ENCODE peak calls at places on chromosomes 1 and 21, in ten cellular contexts. One of them, this sample, is unnamed.

GRCh38 chr1:10630661-10631120 is 155.9 kb downstream of the PEX14 start:
- DNase-seq in AG09309: no peak
- DNase-seq in H9: no peak
- DNase-seq in left lung: no peak
- DNase-seq in MM.1S: no peak
- DNase-seq in progenitor cell of endocrine pancreas: no peak
- DNase-seq in neural progenitor cell: no peak
- DNase-seq in dorsolateral prefrontal cortex: no peak
- DNase-seq in thoracic aorta: no peak
- DNase-seq in spleen: peak; percentile 49
- DNase-seq in this sample: no peak

GRCh38 chr21:41369105-41369914 is 7.5 kb downstream of the MX2 start:
- DNase-seq in AG09309: no peak
- DNase-seq in H9: peak; percentile 80
- DNase-seq in left lung: no peak
- DNase-seq in MM.1S: no peak
- DNase-seq in progenitor cell of endocrine pancreas: no peak
- DNase-seq in neural progenitor cell: peak; percentile 82
- DNase-seq in dorsolateral prefrontal cortex: no peak
- DNase-seq in thoracic aorta: no peak
- DNase-seq in spleen: peak; percentile 89
- DNase-seq in this sample: peak; percentile 51

GRCh38 chr1:9146156-9146555 is 17.3 kb upstream of the GPR157 start:
- DNase-seq in AG09309: no peak
- DNase-seq in H9: no peak
- DNase-seq in left lung: peak; percentile 21
- DNase-seq in MM.1S: no peak
- DNase-seq in progenitor cell of endocrine pancreas: no peak
- DNase-seq in neural progenitor cell: no peak
- DNase-seq in dorsolateral prefrontal cortex: no peak
- DNase-seq in thoracic aorta: no peak
- DNase-seq in spleen: no peak
- DNase-seq in this sample: no peak

GRCh38 chr1:5975133-5975880 is 16.9 kb downstream of the NPHP4 start:
- DNase-seq in AG09309: peak; percentile 17
- DNase-seq in H9: peak; percentile 59
- DNase-seq in left lung: no peak
- DNase-seq in MM.1S: peak; percentile 11
- DNase-seq in progenitor cell of endocrine pancreas: peak; percentile 29
- DNase-seq in neural progenitor cell: peak; percentile 67
- DNase-seq in dorsolateral prefrontal cortex: peak; percentile 74
- DNase-seq in thoracic aorta: no peak
- DNase-seq in spleen: peak; percentile 88
- DNase-seq in this sample: no peak

GRCh38 chr1:236535656-236536293 is 12.0 kb downstream of the LGALS8 start:
- DNase-seq in AG09309: no peak
- DNase-seq in H9: no peak
- DNase-seq in left lung: no peak
- DNase-seq in MM.1S: no peak
- DNase-seq in progenitor cell of endocrine pancreas: no peak
- DNase-seq in neural progenitor cell: no peak
- DNase-seq in dorsolateral prefrontal cortex: no peak
- DNase-seq in thoracic aorta: no peak
- DNase-seq in spleen: no peak
- DNase-seq in this sample: no peak

GRCh38 chr1:226023735-226024134 is 24.6 kb upstream of the SDE2 start:
- DNase-seq in AG09309: no peak
- DNase-seq in H9: no peak
- DNase-seq in left lung: no peak
- DNase-seq in MM.1S: no peak
- DNase-seq in progenitor cell of endocrine pancreas: no peak
- DNase-seq in neural progenitor cell: no peak
- DNase-seq in dorsolateral prefrontal cortex: no peak
- DNase-seq in thoracic aorta: no peak
- DNase-seq in spleen: no peak
- DNase-seq in this sample: no peak

GRCh38 chr1:8607906-8608305 is 209.5 kb downstream of the RERE start:
- DNase-seq in AG09309: no peak
- DNase-seq in H9: no peak
- DNase-seq in left lung: no peak
- DNase-seq in MM.1S: no peak
- DNase-seq in progenitor cell of endocrine pancreas: no peak
- DNase-seq in neural progenitor cell: no peak
- DNase-seq in dorsolateral prefrontal cortex: no peak
- DNase-seq in thoracic aorta: no peak
- DNase-seq in spleen: no peak
- DNase-seq in this sample: no peak

GRCh38 chr1:9872430-9873165 is 37.5 kb downstream of the CTNNBIP1 start:
- DNase-seq in AG09309: no peak
- DNase-seq in H9: no peak
- DNase-seq in left lung: no peak
- DNase-seq in MM.1S: no peak
- DNase-seq in progenitor cell of endocrine pancreas: no peak
- DNase-seq in neural progenitor cell: no peak
- DNase-seq in dorsolateral prefrontal cortex: no peak
- DNase-seq in thoracic aorta: no peak
- DNase-seq in spleen: no peak
- DNase-seq in this sample: no peak

DNA sequence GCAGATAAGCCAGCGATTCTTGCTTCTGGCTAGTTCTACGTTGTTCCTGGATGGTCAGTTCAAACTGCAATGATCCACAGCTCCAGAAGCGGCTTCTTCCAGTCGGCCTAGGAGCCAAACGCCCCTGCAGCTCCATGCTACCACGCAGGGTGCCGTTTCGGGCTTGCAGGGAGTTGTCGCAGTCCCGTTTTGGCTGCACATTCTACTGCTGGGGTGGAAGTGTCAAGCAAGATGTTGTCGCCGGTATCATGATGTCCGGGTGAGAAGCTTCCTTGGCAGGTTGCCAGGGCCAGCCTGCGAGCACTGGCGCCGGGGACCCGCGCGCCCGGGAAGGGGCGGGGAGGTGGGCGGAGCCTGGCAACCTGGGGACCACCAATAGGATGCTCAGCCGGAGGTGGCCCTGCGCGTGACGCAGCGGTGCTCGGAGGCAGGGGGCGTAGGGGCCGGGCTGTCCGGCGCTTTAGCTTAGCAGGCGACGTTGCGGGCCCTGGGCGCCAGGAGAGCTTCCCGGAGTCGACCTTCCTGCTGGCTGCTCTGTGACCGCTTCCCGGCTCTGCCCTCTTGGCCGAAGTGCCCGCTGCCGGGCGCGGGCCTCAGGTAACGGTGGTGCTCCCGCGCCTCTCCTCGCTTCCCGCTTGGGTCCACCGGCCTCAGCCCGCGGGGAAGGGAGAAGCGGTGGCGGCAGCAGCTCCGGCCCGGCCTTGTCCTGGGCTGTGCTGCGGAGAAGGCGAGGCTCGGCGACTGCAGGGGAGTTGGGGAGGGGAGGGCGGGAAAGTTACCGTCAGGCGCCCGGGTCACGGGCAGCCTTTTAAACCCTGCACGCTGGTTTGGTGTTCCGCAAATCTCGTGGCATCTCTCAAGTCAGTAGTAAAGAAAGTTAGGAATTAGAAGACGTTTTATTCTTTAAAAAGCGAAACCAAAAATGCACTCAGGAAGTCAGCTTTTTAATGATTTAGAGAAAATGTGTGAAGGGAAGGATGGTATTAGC is at the start of gene SOAT1:
- DNase-seq in AG09309: peak; percentile 46
- DNase-seq in H9: peak; percentile 97
- DNase-seq in left lung: peak; percentile 96
- DNase-seq in MM.1S: peak; percentile 98
- DNase-seq in progenitor cell of endocrine pancreas: peak; percentile 89
- DNase-seq in neural progenitor cell: peak; percentile 97
- DNase-seq in dorsolateral prefrontal cortex: peak; percentile 94
- DNase-seq in thoracic aorta: peak; percentile 77
- DNase-seq in spleen: peak; percentile 98
- DNase-seq in this sample: peak; percentile 92
- TF ChIP-seq CTCF in AG09309: peak; percentile 20
- TF ChIP-seq CTCF in H9: peak; percentile 28
- TF ChIP-seq CTCF in left lung: no peak
- TF ChIP-seq CTCF in MM.1S: peak; percentile 21
- TF ChIP-seq CTCF in progenitor cell of endocrine pancreas: peak; percentile 31
- TF ChIP-seq CTCF in neural progenitor cell: peak; percentile 29
- TF ChIP-seq CTCF in dorsolateral prefrontal cortex: peak; percentile 59
- TF ChIP-seq CTCF in thoracic aorta: peak; percentile 23
- TF ChIP-seq CTCF in spleen: peak; percentile 47
- TF ChIP-seq CTCF in this sample: no peak

GRCh38 chr1:169929210-169929526 is 35.5 kb upstream of the SCYL3 start:
- DNase-seq in AG09309: no peak
- DNase-seq in H9: no peak
- DNase-seq in left lung: no peak
- DNase-seq in MM.1S: no peak
- DNase-seq in progenitor cell of endocrine pancreas: no peak
- DNase-seq in neural progenitor cell: no peak
- DNase-seq in dorsolateral prefrontal cortex: no peak
- DNase-seq in thoracic aorta: no peak
- DNase-seq in spleen: no peak
- DNase-seq in this sample: no peak
- TF ChIP-seq CTCF in AG09309: no peak
- TF ChIP-seq CTCF in H9: no peak
- TF ChIP-seq CTCF in left lung: no peak
- TF ChIP-seq CTCF in MM.1S: no peak
- TF ChIP-seq CTCF in progenitor cell of endocrine pancreas: no peak
- TF ChIP-seq CTCF in neural progenitor cell: no peak
- TF ChIP-seq CTCF in dorsolateral prefrontal cortex: no peak
- TF ChIP-seq CTCF in thoracic aorta: no peak
- TF ChIP-seq CTCF in spleen: no peak
- TF ChIP-seq CTCF in this sample: no peak

GRCh38 chr1:232981161-232981560 is 30.8 kb downstream of the NTPCR start:
- DNase-seq in AG09309: no peak
- DNase-seq in H9: no peak
- DNase-seq in left lung: no peak
- DNase-seq in MM.1S: no peak
- DNase-seq in progenitor cell of endocrine pancreas: no peak
- DNase-seq in neural progenitor cell: no peak
- DNase-seq in dorsolateral prefrontal cortex: no peak
- DNase-seq in thoracic aorta: no peak
- DNase-seq in spleen: no peak
- DNase-seq in this sample: no peak

GRCh38 chr1:232978827-232979226 is 28.4 kb downstream of the NTPCR start:
- DNase-seq in AG09309: no peak
- DNase-seq in H9: no peak
- DNase-seq in left lung: no peak
- DNase-seq in MM.1S: no peak
- DNase-seq in progenitor cell of endocrine pancreas: no peak
- DNase-seq in neural progenitor cell: no peak
- DNase-seq in dorsolateral prefrontal cortex: no peak
- DNase-seq in thoracic aorta: no peak
- DNase-seq in spleen: no peak
- DNase-seq in this sample: no peak

GRCh38 chr1:232979596-232979995 is 29.2 kb downstream of the NTPCR start:
- DNase-seq in AG09309: no peak
- DNase-seq in H9: no peak
- DNase-seq in left lung: no peak
- DNase-seq in MM.1S: no peak
- DNase-seq in progenitor cell of endocrine pancreas: no peak
- DNase-seq in neural progenitor cell: no peak
- DNase-seq in dorsolateral prefrontal cortex: no peak
- DNase-seq in thoracic aorta: no peak
- DNase-seq in spleen: no peak
- DNase-seq in this sample: no peak

GRCh38 chr1:232982238-232982944 is 32.0 kb downstream of the NTPCR start:
- DNase-seq in AG09309: peak; percentile 49
- DNase-seq in H9: no peak
- DNase-seq in left lung: no peak
- DNase-seq in MM.1S: no peak
- DNase-seq in progenitor cell of endocrine pancreas: no peak
- DNase-seq in neural progenitor cell: no peak
- DNase-seq in dorsolateral prefrontal cortex: no peak
- DNase-seq in thoracic aorta: no peak
- DNase-seq in spleen: no peak
- DNase-seq in this sample: no peak

GRCh38 chr1:232980336-232980978 is 30.0 kb downstream of the NTPCR start:
- DNase-seq in AG09309: no peak
- DNase-seq in H9: peak; percentile 70
- DNase-seq in left lung: no peak
- DNase-seq in MM.1S: no peak
- DNase-seq in progenitor cell of endocrine pancreas: no peak
- DNase-seq in neural progenitor cell: no peak
- DNase-seq in dorsolateral prefrontal cortex: no peak
- DNase-seq in thoracic aorta: no peak
- DNase-seq in spleen: no peak
- DNase-seq in this sample: no peak
- TF ChIP-seq CTCF in AG09309: no peak
- TF ChIP-seq CTCF in H9: no peak
- TF ChIP-seq CTCF in left lung: no peak
- TF ChIP-seq CTCF in MM.1S: no peak
- TF ChIP-seq CTCF in progenitor cell of endocrine pancreas: no peak
- TF ChIP-seq CTCF in neural progenitor cell: no peak
- TF ChIP-seq CTCF in dorsolateral prefrontal cortex: no peak
- TF ChIP-seq CTCF in thoracic aorta: no peak
- TF ChIP-seq CTCF in spleen: no peak
- TF ChIP-seq CTCF in this sample: no peak

GRCh38 chr1:201214461-201214860 is 23.8 kb downstream of the IGFN1 start:
- DNase-seq in AG09309: no peak
- DNase-seq in H9: peak; percentile 58
- DNase-seq in left lung: peak; percentile 6
- DNase-seq in MM.1S: no peak
- DNase-seq in progenitor cell of endocrine pancreas: no peak
- DNase-seq in neural progenitor cell: peak; percentile 29
- DNase-seq in dorsolateral prefrontal cortex: no peak
- DNase-seq in thoracic aorta: no peak
- DNase-seq in spleen: peak; percentile 21
- DNase-seq in this sample: no peak
- TF ChIP-seq CTCF in AG09309: no peak
- TF ChIP-seq CTCF in H9: peak; percentile 70
- TF ChIP-seq CTCF in left lung: no peak
- TF ChIP-seq CTCF in MM.1S: no peak
- TF ChIP-seq CTCF in progenitor cell of endocrine pancreas: no peak
- TF ChIP-seq CTCF in neural progenitor cell: peak; percentile 52
- TF ChIP-seq CTCF in dorsolateral prefrontal cortex: no peak
- TF ChIP-seq CTCF in thoracic aorta: no peak
- TF ChIP-seq CTCF in spleen: no peak
- TF ChIP-seq CTCF in this sample: no peak